ENCODE peak calls at places on chromosomes 3 and 15, in seven cellular contexts. V, W, C, N, K, A and L are unnamed samples.

GRCh38 chr3:175861916-175862315 is 1002.8 kb downstream of the NAALADL2 start:
- DNase-seq in A (no peak), V (no peak), C (no peak), N (no peak), W (no peak), K (no peak), L (no peak)

GRCh38 chr3:23232016-23232415 is 28.9 kb downstream of the UBE2E2 start:
- DNase-seq in W (no peak), A (no peak), V (no peak), C (no peak), K (no peak), N (no peak), L (no peak)

GRCh38 chr3:188152660-188153497 is 1.1 kb upstream of the LPP start:
- DNase-seq in V (peak; percentile 49), N (peak; percentile 80), K (peak; percentile 69), A (peak; percentile 59), C (peak; percentile 30), W (peak; percentile 46), L (peak; percentile 54)

GRCh38 chr3:190562866-190563525 is 49.1 kb downstream of the IL1RAP start:
- DNase-seq in A (no peak), N (no peak), V (no peak), C (no peak), W (no peak), K (no peak), L (no peak)

GRCh38 chr3:36677331-36678007 is 86.9 kb downstream of the DCLK3 start:
- DNase-seq in W (no peak), K (no peak), A (no peak), C (no peak), V (no peak), N (no peak), L (no peak)

GRCh38 chr3:45079715-45080114 is 53.6 kb downstream of the CLEC3B start:
- DNase-seq in W (no peak), C (no peak), K (no peak), N (no peak), A (no peak), V (no peak), L (no peak)

GRCh38 chr15:65638107-65638506 is 16.4 kb downstream of the SLC24A1 start:
- DNase-seq in K (no peak), V (no peak), N (no peak), W (no peak), C (no peak), A (no peak), L (peak; percentile 37)

GRCh38 chr3:111810909-111811308 is 48.2 kb upstream of the PHLDB2 start:
- DNase-seq in C (no peak), V (no peak), A (no peak), N (no peak), K (no peak), W (no peak), L (no peak)

GRCh38 chr3:171548918-171549317 is 88.7 kb upstream of the TNIK start:
- DNase-seq in W (no peak), N (no peak), V (no peak), K (no peak), C (no peak), A (no peak), L (peak; percentile 15)

GRCh38 chr15:72319360-72319984 is 485 bp downstream of the CELF6 start:
- DNase-seq in N (peak; percentile 62), C (no peak), V (peak; percentile 75), W (peak; percentile 64), K (peak; percentile 43), A (peak; percentile 58), L (peak; percentile 77)

GRCh38 chr3:99498544-99499234 is 139.7 kb upstream of the COL8A1 start:
- DNase-seq in W (no peak), V (no peak), K (no peak), N (no peak), C (no peak), A (no peak), L (no peak)

GRCh38 chr3:52153389-52154096 is 680 bp downstream of the POC1A start:
- DNase-seq in A (peak; percentile 59), C (peak; percentile 47), V (no peak), N (no peak), K (no peak), W (peak; percentile 33), L (peak; percentile 28)

GRCh38 chr3:11835028-11835639 is 11.6 kb downstream of the TAMM41 start:
- DNase-seq in N (no peak), C (peak; percentile 24), K (no peak), V (no peak), W (no peak), A (no peak), L (no peak)

GRCh38 chr3:171850324-171850697 is 7.2 kb downstream of the TMEM212 start:
- DNase-seq in A (no peak), N (no peak), K (no peak), W (no peak), C (no peak), V (no peak), L (no peak)

GRCh38 chr3:65886376-65886775 is 152.3 kb downstream of the MAGI1 start:
- DNase-seq in W (no peak), N (no peak), C (no peak), A (no peak), K (no peak), V (no peak), L (no peak)

GRCh38 chr15:83155937-83156336 is 48.5 kb downstream of the TM6SF1 start:
- DNase-seq in K (no peak), C (no peak), V (no peak), N (no peak), W (no peak), A (no peak), L (no peak)

GRCh38 chr15:67130673-67131601 is 65.5 kb downstream of the SMAD3 start:
- DNase-seq in N (no peak), W (peak; percentile 58), C (no peak), K (peak; percentile 69), A (no peak), V (no peak), L (peak; percentile 73)

DNA sequence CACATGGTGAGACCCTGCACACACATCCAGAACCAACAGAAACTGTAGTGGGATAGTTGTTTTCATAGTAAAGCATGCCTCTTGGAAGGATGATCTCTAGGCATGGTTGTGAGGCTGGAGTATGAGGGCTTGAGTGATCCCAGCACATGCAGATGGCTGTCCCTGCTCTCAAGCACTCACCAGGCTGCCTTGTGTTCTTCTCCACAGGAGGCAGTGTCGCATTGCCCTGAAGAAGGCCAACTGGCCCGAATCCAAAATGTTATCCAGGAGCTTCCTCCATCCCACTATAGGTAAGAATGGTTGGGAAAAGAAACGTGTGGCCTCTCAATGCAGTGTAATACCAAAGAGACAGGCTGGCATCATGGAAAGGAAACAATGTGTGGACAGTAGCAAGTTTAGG is 82.7 kb downstream of the TMEM39A start:
- DNase-seq in W (peak; percentile 48), N (no peak), K (no peak), C (no peak), A (no peak), V (no peak), L (peak; percentile 38)
- TF ChIP-seq CTCF in W (no peak), N (no peak), K (no peak), C (no peak), A (no peak), V (no peak), L (no peak)

DNA sequence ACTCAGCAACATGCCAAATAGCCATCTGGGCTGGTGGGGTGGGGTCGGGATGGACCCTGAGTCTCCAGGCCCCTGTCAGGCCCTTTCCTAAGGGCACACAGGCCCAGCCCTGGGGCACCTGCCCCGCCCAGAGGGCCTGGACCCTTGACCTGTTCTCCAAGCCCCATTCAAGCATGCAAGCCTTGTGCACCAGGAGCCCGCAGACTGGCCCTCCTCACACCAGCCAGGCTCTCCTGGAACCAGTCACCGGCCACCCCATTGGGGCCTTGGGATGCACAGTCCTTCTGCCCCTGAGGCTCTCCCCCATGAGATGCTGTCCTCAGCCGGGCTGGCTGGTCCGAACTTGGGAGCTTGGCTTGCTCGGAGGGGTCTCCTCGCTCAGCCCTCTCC is 20.6 kb upstream of the KLF13 start:
- DNase-seq in C (no peak), V (no peak), N (no peak), K (no peak), A (no peak), W (peak; percentile 1), L (no peak)
- H3K4me3 ChIP-seq in C (peak overlapping the region; percentile 56), V (no peak overlapping the region), N (no peak overlapping the region), K (no peak overlapping the region), A (no peak overlapping the region), W (no peak overlapping the region), L (no peak overlapping the region)

DNA sequence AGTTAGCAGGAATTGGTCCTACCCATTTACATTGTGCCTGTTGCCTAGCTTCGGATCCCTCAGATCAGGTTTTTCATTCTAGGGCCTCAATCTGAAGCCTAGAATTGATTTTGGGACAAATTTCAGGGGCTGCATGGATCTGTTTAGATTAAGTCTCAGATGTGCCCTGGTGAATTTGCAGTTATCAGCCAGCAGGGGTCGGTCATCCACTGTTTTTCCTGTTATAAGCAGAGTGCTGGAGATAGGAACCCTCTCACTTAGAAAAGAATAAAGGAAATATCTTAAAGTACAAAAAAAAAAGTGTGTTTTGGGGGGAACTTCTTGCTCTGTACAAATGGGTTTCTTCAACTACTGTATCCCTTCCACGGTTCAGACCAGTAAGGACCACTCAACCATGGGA is 212.5 kb downstream of the BCHE start:
- DNase-seq in A (no peak), V (no peak), K (no peak), W (no peak), N (no peak), C (no peak), L (no peak)
- TF ChIP-seq CTCF in A (no peak), V (no peak), K (no peak), W (no peak), N (no peak), C (peak; percentile 56), L (no peak)

DNA sequence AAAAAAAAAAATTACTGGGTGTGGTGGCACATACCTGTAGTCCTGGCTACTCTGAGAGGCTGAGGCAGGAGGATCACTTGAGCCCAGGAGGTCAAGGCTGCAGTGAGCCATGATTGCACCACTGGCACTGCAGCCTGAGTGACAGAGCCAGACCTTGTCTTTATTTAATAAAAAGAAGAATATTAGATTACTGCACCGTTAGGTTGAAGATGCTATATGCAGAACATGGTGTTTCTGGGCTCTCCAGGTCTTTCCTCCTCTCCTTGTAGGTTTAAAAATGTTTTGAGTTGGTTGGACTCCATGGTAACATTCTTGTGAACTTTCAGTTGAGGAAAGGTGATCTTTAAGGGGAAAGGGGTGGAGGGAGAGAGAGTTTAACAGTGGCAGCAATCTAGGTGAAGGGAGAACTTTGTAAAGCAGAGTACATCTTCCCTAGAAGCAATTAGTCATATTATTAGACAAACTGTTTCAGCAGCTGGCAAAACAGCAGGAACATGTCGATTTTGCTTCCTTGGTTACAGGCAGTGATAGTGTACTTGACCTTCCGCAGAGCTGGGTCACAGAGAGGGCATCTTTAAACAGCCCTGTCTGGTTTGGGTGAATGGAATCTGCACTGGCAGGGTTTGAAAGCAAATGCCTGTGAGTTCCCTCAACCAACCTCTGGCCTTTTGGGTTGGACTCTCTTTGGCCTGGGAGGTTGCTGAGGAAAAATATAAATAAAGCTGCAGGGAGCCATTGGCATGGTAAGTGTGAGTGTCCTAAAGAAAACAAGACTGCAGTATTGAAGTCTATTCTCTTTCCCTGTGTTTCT is 42.8 kb downstream of the NR2C2 start:
- DNase-seq in W (no peak), K (no peak), C (no peak), A (no peak), V (no peak), N (no peak), L (peak; percentile 5)
- H3K4me3 ChIP-seq in W (no peak overlapping the region), K (no peak overlapping the region), C (no peak overlapping the region), A (no peak overlapping the region), V (no peak overlapping the region), N (no peak overlapping the region), L (no peak overlapping the region)